ENCODE peak calls at places on chromosomes 11 and 22, in eight cellular contexts. D is endothelial cell, G is astrocyte of the spinal cord, T is A549, C is suprapubic skin, J is fibroblast of lung, I is bronchial epithelial cell, N is GM12865. O is an unnamed sample.

GRCh38 chr22:31044262-31044861 is 36.8 kb upstream of the SMTN start:
- DNase-seq in D (no peak), G (no peak), T (no peak), C (no peak), J (peak; percentile 68), I (no peak), N (no peak), O (no peak)

GRCh38 chr22:16969508-16970327 is 38.3 kb downstream of the GAB4 start:
- DNase-seq in D (no peak), G (no peak), T (no peak), C (no peak), J (no peak), I (no peak), N (no peak), O (peak; percentile 72)

GRCh38 chr11:44226472-44226871 is 83.5 kb downstream of the ALX4 start:
- DNase-seq in D (no peak), G (no peak), T (no peak), C (no peak), J (no peak), I (no peak), N (no peak), O (no peak)

GRCh38 chr11:79026803-79027445 is 413.9 kb downstream of the TENM4 start:
- DNase-seq in D (no peak), G (peak; percentile 60), T (no peak), C (no peak), J (peak; percentile 79), I (no peak), N (peak; percentile 30), O (no peak)

GRCh38 chr11:34318111-34319037 is 39.4 kb downstream of the ABTB2 start:
- DNase-seq in D (no peak), G (peak; percentile 61), T (peak; percentile 69), C (no peak), J (peak; percentile 76), I (peak; percentile 43), N (no peak), O (no peak)

GRCh38 chr11:120695426-120695825 is 183.9 kb downstream of the GRIK4 start:
- DNase-seq in D (no peak), G (no peak), T (no peak), C (no peak), J (no peak), I (no peak), N (no peak), O (no peak)

GRCh38 chr22:39383841-39384625 is 15.5 kb upstream of the TAB1 start:
- DNase-seq in D (no peak), G (no peak), T (no peak), C (no peak), J (peak; percentile 20), I (peak; percentile 21), N (no peak), O (no peak)

GRCh38 chr11:119305556-119306372 is 11.2 kb downstream of the MCAM start:
- DNase-seq in D (no peak), G (no peak), T (no peak), C (no peak), J (no peak), I (no peak), N (no peak), O (no peak)

GRCh38 chr11:57378166-57378565 is 2.8 kb downstream of the PRG3 start:
- DNase-seq in D (no peak), G (no peak), T (no peak), C (no peak), J (no peak), I (no peak), N (no peak), O (no peak)

GRCh38 chr22:46077669-46078099 is 72.6 kb upstream of the PPARA start:
- DNase-seq in D (no peak), G (no peak), T (no peak), C (no peak), J (peak; percentile 66), I (no peak), N (no peak), O (no peak)

GRCh38 chr11:16897460-16898061 is 116.7 kb downstream of the PLEKHA7 start:
- DNase-seq in D (no peak), G (no peak), T (no peak), C (no peak), J (no peak), I (no peak), N (no peak), O (no peak)

GRCh38 chr11:64878494-64879225 is at the start of gene EHD1:
- DNase-seq in D (peak; percentile 100), G (peak; percentile 97), T (peak; percentile 97), C (peak; percentile 100), J (peak; percentile 90), I (peak; percentile 83), N (peak; percentile 100), O (peak; percentile 98)
- TF ChIP-seq CTCF in D (peak; percentile 32), G (peak; percentile 59), T (peak; percentile 69), C (peak; percentile 69), J (peak; percentile 53), I (peak; percentile 80), N (peak; percentile 64), O (no peak)

DNA sequence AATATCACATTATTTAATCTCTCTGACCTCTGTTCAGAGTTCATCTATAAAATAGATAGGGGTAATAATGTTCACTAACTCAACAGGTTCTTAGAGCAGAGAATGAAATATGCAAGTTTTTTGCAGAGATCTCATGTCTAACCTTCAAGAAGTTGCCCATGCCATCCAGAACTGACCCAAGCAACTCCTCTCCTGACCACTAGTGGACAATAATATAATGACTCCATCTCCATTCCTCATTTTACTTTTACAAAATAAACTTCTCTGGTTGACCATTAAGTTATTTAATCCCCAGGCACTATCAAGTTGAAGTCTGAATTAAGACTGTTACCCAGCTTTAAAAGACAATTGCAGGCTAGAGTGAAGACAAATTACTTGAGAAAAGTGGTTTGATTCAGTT is 382.6 kb downstream of the KCNA4 start:
- DNase-seq in D (no peak), G (no peak), T (no peak), C (no peak), J (no peak), I (peak; percentile 1), N (no peak), O (no peak)
- TF ChIP-seq CTCF in D (peak; percentile 49), G (peak; percentile 34), T (no peak), C (no peak), J (no peak), I (no peak), N (no peak), O (no peak)

GRCh38 chr22:49997221-49997599 is 15.4 kb downstream of the IL17REL start:
- DNase-seq in D (no peak), G (no peak), T (no peak), C (peak; percentile 79), J (no peak), I (no peak), N (no peak), O (peak; percentile 64)

GRCh38 chr22:49997932-49998717 is 14.4 kb downstream of the IL17REL start:
- DNase-seq in D (no peak), G (no peak), T (no peak), C (no peak), J (no peak), I (no peak), N (no peak), O (peak; percentile 79)

GRCh38 chr22:49999901-50000586 is 12.5 kb downstream of the IL17REL start:
- DNase-seq in D (no peak), G (no peak), T (no peak), C (no peak), J (no peak), I (no peak), N (no peak), O (no peak)

GRCh38 chr22:49999063-49999900 is 13.3 kb downstream of the IL17REL start:
- DNase-seq in D (peak; percentile 65), G (no peak), T (no peak), C (no peak), J (no peak), I (no peak), N (peak; percentile 44), O (peak; percentile 69)

GRCh38 chr22:49998718-49999062 is 13.9 kb downstream of the IL17REL start:
- DNase-seq in D (no peak), G (no peak), T (no peak), C (no peak), J (no peak), I (no peak), N (no peak), O (no peak)
- TF ChIP-seq CTCF in D (no peak), G (no peak), T (no peak), C (no peak), J (no peak), I (no peak), N (no peak), O (no peak)

GRCh38 chr11:92605667-92606066 is 363.8 kb upstream of the MTNR1B start:
- DNase-seq in D (no peak), G (no peak), T (no peak), C (no peak), J (no peak), I (no peak), N (no peak), O (no peak)

GRCh38 chr11:92611157-92611556 is 358.3 kb upstream of the MTNR1B start:
- DNase-seq in D (no peak), G (no peak), T (no peak), C (no peak), J (no peak), I (no peak), N (no peak), O (no peak)

GRCh38 chr11:92607969-92608711 is 361.3 kb upstream of the MTNR1B start:
- DNase-seq in D (no peak), G (no peak), T (no peak), C (no peak), J (no peak), I (no peak), N (no peak), O (no peak)
- TF ChIP-seq CTCF in D (no peak), G (no peak), T (no peak), C (no peak), J (no peak), I (no peak), N (no peak), O (no peak)

DNA sequence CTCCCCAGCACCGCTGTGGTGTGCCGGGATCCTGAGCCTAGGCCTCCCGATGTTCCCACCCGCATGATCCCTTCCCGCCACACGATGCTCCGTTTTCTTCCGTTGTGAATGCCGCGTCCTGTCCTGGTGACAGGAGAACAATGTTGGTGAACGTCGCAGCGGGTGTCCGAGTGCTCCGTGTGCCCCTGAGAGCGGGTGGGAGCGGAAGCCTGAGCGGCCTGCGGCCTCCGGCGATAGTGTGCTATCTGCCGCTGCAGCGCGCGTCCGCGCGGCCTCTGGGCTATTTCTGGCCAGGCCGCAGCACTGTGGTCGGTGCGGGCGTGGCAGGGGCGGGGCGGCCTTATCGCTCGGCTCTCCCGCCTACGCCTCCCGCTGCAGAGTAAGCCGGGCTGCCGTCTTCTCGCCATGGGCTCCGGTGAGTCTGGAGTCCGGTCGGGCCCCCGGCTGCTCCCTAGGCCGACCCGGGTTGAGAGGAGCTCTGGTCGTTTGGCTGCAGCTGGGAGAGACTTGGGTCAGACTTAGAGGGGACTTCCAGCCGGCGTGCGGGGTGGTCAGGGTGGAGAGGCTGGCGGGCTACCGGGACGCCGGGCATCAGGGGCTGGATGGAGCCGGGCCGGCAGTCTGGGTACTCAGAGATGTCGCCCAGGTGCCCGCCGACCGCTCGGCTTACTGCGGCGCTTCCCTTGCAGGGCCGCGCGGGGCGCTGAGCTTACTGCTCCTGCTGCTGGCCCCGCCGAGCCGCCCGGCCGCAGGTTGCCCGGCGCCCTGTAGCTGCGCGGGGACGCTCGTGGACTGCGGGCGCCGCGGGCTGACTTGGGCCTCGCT is at the start of gene GP1BB:
- DNase-seq in D (peak; percentile 57), G (peak; percentile 13), T (no peak), C (no peak), J (peak; percentile 54), I (no peak), N (peak; percentile 41), O (no peak)
- TF ChIP-seq CTCF in D (no peak), G (no peak), T (no peak), C (peak; percentile 3), J (no peak), I (no peak), N (no peak), O (no peak)

GRCh38 chr11:70306586-70307033 is 36.1 kb downstream of the PPFIA1 start:
- DNase-seq in D (no peak), G (no peak), T (no peak), C (no peak), J (no peak), I (peak; percentile 71), N (no peak), O (no peak)
- TF ChIP-seq CTCF in D (no peak), G (no peak), T (no peak), C (no peak), J (no peak), I (no peak), N (no peak), O (no peak)

O was measured in vagina.